ENCODE peak calls at places on chromosomes 11 and 22, in nine cellular contexts. V is fibroblast of villous mesenchyme, D is WTC11, C is GM06990, Q is A549, L is lower lobe of right lung, W is lower leg skin, F is Calu3, J is choroid plexus epithelial cell. E is an unnamed sample.

GRCh38 chr22:29370556-29370955 is 17.8 kb downstream of the AP1B1 start:
- DNase-seq in V (no peak), D (no peak), C (no peak), Q (no peak), L (no peak), W (no peak), F (no peak), J (no peak), E (no peak)

GRCh38 chr11:35135222-35135621 is 3.7 kb upstream of the CD44 start:
- DNase-seq in V (peak; percentile 88), D (no peak), C (no peak), Q (no peak), L (no peak), W (no peak), F (no peak), J (no peak), E (no peak)

GRCh38 chr22:27867114-27867957 is 51.7 kb downstream of the PITPNB start:
- DNase-seq in V (peak; percentile 43), D (no peak), C (no peak), Q (peak; percentile 31), L (no peak), W (no peak), F (no peak), J (peak; percentile 74), E (no peak)

GRCh38 chr22:41285441-41285819 is 557 bp downstream of the RANGAP1 start:
- DNase-seq in V (peak; percentile 91), D (peak; percentile 44), C (peak; percentile 88), Q (peak; percentile 61), L (peak; percentile 69), W (peak; percentile 56), F (peak; percentile 73), J (peak; percentile 89), E (peak; percentile 70)

GRCh38 chr11:6647282-6647679 is 8.3 kb downstream of the DCHS1 start:
- DNase-seq in V (peak; percentile 73), D (peak; percentile 27), C (no peak), Q (no peak), L (no peak), W (no peak), F (no peak), J (peak; percentile 45), E (no peak)

GRCh38 chr11:31725176-31725575 is 85.9 kb downstream of the PAX6 start:
- DNase-seq in V (no peak), D (no peak), C (no peak), Q (no peak), L (no peak), W (no peak), F (no peak), J (no peak), E (no peak)

GRCh38 chr11:77596626-77597025 is 6.9 kb downstream of the AQP11 start:
- DNase-seq in V (peak; percentile 76), D (no peak), C (no peak), Q (no peak), L (no peak), W (no peak), F (no peak), J (peak; percentile 90), E (no peak)

GRCh38 chr11:62922653-62923371 is 1.6 kb upstream of the CHRM1 start:
- DNase-seq in V (no peak), D (peak; percentile 75), C (peak; percentile 56), Q (peak; percentile 59), L (no peak), W (no peak), F (no peak), J (no peak), E (no peak)

DNA sequence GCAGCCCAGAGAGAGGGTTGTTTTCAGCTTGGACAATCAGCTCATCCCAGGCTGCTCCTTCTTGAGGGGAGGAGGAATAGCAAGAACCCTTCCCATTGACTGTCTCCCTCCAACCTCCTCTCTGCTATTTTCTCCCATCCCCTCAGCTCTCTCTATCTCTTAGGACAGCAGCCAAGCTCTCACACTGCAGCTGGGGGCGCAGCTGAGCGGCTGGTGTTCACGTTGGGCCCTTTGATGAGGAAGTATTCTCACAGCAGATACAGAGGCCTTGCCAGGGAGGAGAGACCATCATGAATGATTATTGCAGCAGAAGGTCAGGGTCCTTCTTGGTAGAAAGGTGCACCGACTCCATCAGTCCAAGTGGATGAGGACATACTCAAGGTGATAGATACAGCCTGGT is 26.5 kb upstream of the CADM1 start:
- DNase-seq in V (no peak), D (peak; percentile 60), C (no peak), Q (peak; percentile 20), L (no peak), W (no peak), F (no peak), J (no peak), E (no peak)
- TF ChIP-seq CTCF in V (no peak), D (peak; percentile 23), C (peak; percentile 74), Q (no peak), L (no peak), W (no peak), F (no peak), J (no peak), E (no peak)

GRCh38 chr22:22816171-22816514 is 71.5 kb upstream of the IGLL5 start:
- DNase-seq in V (no peak), D (no peak), C (no peak), Q (no peak), L (no peak), W (no peak), F (no peak), J (no peak), E (no peak)

GRCh38 chr22:22818202-22818538 is 69.4 kb upstream of the IGLL5 start:
- DNase-seq in V (no peak), D (no peak), C (no peak), Q (no peak), L (no peak), W (no peak), F (no peak), J (no peak), E (no peak)

GRCh38 chr22:22816766-22817410 is 70.7 kb upstream of the IGLL5 start:
- DNase-seq in V (no peak), D (no peak), C (no peak), Q (no peak), L (no peak), W (no peak), F (no peak), J (no peak), E (no peak)

GRCh38 chr22:22818861-22819855 is 68.5 kb upstream of the IGLL5 start:
- DNase-seq in V (no peak), D (no peak), C (peak; percentile 57), Q (no peak), L (no peak), W (no peak), F (no peak), J (no peak), E (no peak)

DNA sequence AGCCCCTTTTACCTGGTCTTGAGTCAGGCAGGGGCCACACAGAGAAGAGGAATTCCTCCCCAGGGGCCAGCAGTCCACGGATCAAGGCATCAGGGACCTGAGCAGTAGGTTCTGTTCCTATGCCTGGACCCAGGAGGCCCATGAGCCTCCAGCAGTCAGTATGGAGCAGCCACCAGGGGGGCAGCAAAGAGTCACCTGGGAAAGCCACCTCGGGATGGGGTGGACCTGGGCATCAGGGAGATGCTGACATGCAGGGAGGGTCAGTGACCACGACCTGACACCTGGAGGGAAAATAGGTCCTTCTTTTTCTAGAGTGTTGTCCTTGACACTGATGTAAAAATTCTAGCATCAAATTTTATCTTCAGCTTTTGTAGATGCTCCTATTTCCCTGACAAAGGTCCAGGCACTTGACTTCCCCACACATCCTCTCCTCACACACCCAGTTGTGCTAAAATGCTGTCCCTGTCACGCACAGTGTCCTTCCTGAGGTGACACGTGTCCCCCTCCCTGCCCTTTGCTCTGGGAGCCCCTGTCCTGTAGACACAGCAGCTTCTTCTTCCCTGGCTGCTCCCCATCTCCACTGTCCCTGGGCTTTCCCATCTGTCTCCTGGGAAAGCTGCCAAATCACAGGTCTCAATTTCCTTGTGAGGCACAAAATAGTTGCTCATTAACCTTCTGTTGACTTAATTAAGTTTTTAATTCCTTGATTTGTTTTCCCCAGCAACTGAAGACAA is 70.0 kb upstream of the IGLL5 start:
- DNase-seq in V (no peak), D (no peak), C (no peak), Q (no peak), L (no peak), W (no peak), F (peak; percentile 31), J (no peak), E (no peak)
- TF ChIP-seq CTCF in V (no peak), D (no peak), C (peak; percentile 16), Q (no peak), L (no peak), W (no peak), F (no peak), J (no peak), E (no peak)

GRCh38 chr11:68213555-68214172 is 568 bp upstream of the KMT5B start:
- DNase-seq in V (peak; percentile 97), D (peak; percentile 78), C (peak; percentile 96), Q (peak; percentile 98), L (peak; percentile 91), W (peak; percentile 78), F (peak; percentile 89), J (peak; percentile 98), E (peak; percentile 86)

GRCh38 chr11:68213135-68213515 is at the start of gene KMT5B:
- DNase-seq in V (peak; percentile 63), D (peak; percentile 61), C (no peak), Q (no peak), L (no peak), W (no peak), F (peak; percentile 69), J (peak; percentile 68), E (no peak)

GRCh38 chr11:68211546-68211945 is 1.6 kb downstream of the KMT5B start:
- DNase-seq in V (no peak), D (no peak), C (no peak), Q (no peak), L (no peak), W (no peak), F (peak; percentile 25), J (no peak), E (no peak)

GRCh38 chr11:68214173-68215086 is 1.3 kb upstream of the KMT5B start:
- DNase-seq in V (no peak), D (peak; percentile 35), C (no peak), Q (no peak), L (no peak), W (peak; percentile 34), F (no peak), J (peak; percentile 14), E (no peak)

DNA sequence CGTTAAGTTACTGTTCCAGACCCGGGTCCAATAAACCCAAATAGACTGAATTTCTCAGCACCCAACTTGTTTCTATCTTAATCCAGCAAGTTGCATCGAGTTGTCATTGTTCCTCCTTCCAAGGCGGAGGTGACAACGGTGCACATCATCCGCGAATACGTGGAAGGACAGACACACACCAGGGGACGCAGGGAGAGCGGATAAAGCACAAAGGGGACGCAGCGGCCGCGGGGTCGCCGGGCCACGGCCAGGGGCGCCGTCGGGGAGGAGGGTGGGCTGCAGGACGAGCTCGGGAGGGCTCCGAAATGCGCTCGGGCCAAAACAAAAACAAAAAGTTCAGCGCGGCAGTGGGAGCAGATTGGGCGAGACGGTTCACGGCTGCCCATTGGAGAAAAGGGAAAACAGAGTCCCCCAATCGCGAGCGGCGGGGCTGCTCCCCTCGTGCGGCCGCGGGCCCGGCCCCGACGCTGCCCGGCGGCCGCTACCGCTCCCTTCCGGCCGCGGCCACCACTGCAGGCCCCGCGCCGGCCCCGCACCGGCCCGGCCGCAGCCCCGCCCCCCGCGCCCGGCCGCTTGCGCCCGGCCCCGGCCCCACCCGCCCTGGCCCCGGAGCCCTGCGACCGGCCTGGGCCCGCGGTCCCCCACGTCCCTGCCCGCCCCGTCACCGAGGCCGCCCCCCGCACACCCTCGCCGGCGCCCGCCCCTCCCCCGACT is 518 bp downstream of the KMT5B start:
- DNase-seq in V (peak; percentile 84), D (peak; percentile 72), C (peak; percentile 81), Q (peak; percentile 78), L (peak; percentile 81), W (peak; percentile 54), F (peak; percentile 77), J (peak; percentile 81), E (peak; percentile 64)
- TF ChIP-seq CTCF in V (peak; percentile 26), D (no peak), C (no peak), Q (peak; percentile 34), L (no peak), W (no peak), F (no peak), J (peak; percentile 23), E (no peak)

GRCh38 chr11:1520209-1520986 is 33.8 kb upstream of the MOB2 start:
- DNase-seq in V (no peak), D (no peak), C (no peak), Q (no peak), L (no peak), W (no peak), F (no peak), J (peak; percentile 20), E (no peak)

GRCh38 chr11:1522081-1522424 is 35.5 kb upstream of the MOB2 start:
- DNase-seq in V (no peak), D (no peak), C (no peak), Q (no peak), L (no peak), W (no peak), F (no peak), J (no peak), E (no peak)

GRCh38 chr11:1521382-1522080 is 35.0 kb upstream of the MOB2 start:
- DNase-seq in V (no peak), D (no peak), C (peak; percentile 79), Q (no peak), L (no peak), W (no peak), F (no peak), J (no peak), E (no peak)

GRCh38 chr11:1519028-1519736 is 32.6 kb upstream of the MOB2 start:
- DNase-seq in V (no peak), D (no peak), C (no peak), Q (no peak), L (no peak), W (no peak), F (no peak), J (no peak), E (no peak)

GRCh38 chr11:1520987-1521349 is 34.4 kb upstream of the MOB2 start:
- DNase-seq in V (no peak), D (no peak), C (no peak), Q (no peak), L (no peak), W (no peak), F (no peak), J (peak; percentile 24), E (no peak)
- TF ChIP-seq CTCF in V (no peak), D (no peak), C (no peak), Q (no peak), L (no peak), W (no peak), F (no peak), J (peak; percentile 7), E (no peak)